ENCODE peak calls at places on chromosomes 5 and 9, in eight cellular contexts. Y is A549, Z is HCT116, A is GM12878, S is HepG2, W is endothelial cell of umbilical vein, Q is K562, U is SK-N-SH. V is an unnamed sample.

GRCh38 chr5:111232311-111233049 is 8.3 kb downstream of the CAMK4 start:
- DNase-seq in S (no peak), W (no peak), U (no peak), A (no peak), Z (no peak), Y (no peak), Q (no peak), V (no peak)

GRCh38 chr9:126791406-126792230 is 13.2 kb upstream of the ZBTB43 start:
- DNase-seq in Z (no peak), W (no peak), A (no peak), U (no peak), Y (peak), S (peak), Q (no peak), V (no peak)

GRCh38 chr5:141821430-141821925 is 56.7 kb downstream of the PCDH1 start:
- DNase-seq in Z (peak), S (no peak), W (peak), Y (peak), A (no peak), U (peak), Q (peak), V (peak)

GRCh38 chr9:134031071-134031470 is 5.8 kb downstream of the BRD3OS start:
- DNase-seq in S (no peak), Q (no peak), A (no peak), U (no peak), Z (no peak), W (no peak), Y (no peak), V (no peak)

GRCh38 chr9:31140316-31140715 is 1244.1 kb upstream of the ACO1 start:
- DNase-seq in S (peak), Q (no peak), Y (no peak), Z (peak), U (peak), A (no peak), W (no peak), V (peak)

GRCh38 chr5:40503438-40503837 is 176.3 kb upstream of the PTGER4 start:
- DNase-seq in Y (no peak), W (peak), U (no peak), Q (no peak), S (no peak), Z (no peak), A (no peak), V (no peak)

GRCh38 chr5:21681906-21682305 is 1171.2 kb downstream of the CDH12 start:
- DNase-seq in Q (no peak), Y (no peak), W (no peak), S (no peak), U (no peak), A (no peak), Z (no peak), V (no peak)

GRCh38 chr5:62828757-62829156 is 250.1 kb downstream of the LRRC70 start:
- DNase-seq in U (no peak), A (no peak), W (no peak), Q (no peak), S (no peak), Z (no peak), Y (no peak), V (no peak)

GRCh38 chr9:112029921-112030444 is 133.4 kb downstream of the UGCG start:
- DNase-seq in A (no peak), Y (peak), W (peak), Q (no peak), U (no peak), Z (no peak), S (peak), V (no peak)

GRCh38 chr9:90095682-90096081 is 490.9 kb downstream of the GADD45G start:
- DNase-seq in S (no peak), Z (no peak), A (no peak), W (no peak), Y (no peak), Q (no peak), U (peak), V (peak)

GRCh38 chr9:16057541-16057940 is 504.7 kb downstream of the CCDC171 start:
- DNase-seq in W (no peak), U (no peak), S (no peak), Y (no peak), Q (no peak), A (no peak), Z (no peak), V (no peak)

GRCh38 chr5:10654566-10654965 is 90.7 kb downstream of the ANKRD33B start:
- DNase-seq in S (no peak), A (no peak), W (no peak), U (no peak), Q (no peak), Y (no peak), Z (no peak), V (no peak)

GRCh38 chr5:10653751-10654400 is 90.0 kb downstream of the ANKRD33B start:
- DNase-seq in Y (no peak), Q (no peak), U (no peak), S (no peak), Z (no peak), A (no peak), W (no peak), V (no peak)

GRCh38 chr5:10656176-10656830 is 92.4 kb downstream of the ANKRD33B start:
- DNase-seq in W (no peak), A (no peak), Z (no peak), Q (no peak), U (no peak), S (no peak), Y (no peak), V (no peak)

GRCh38 chr5:10655686-10656075 is 91.8 kb downstream of the ANKRD33B start:
- DNase-seq in A (no peak), W (no peak), Y (no peak), Q (no peak), S (no peak), U (no peak), Z (no peak), V (no peak)

DNA sequence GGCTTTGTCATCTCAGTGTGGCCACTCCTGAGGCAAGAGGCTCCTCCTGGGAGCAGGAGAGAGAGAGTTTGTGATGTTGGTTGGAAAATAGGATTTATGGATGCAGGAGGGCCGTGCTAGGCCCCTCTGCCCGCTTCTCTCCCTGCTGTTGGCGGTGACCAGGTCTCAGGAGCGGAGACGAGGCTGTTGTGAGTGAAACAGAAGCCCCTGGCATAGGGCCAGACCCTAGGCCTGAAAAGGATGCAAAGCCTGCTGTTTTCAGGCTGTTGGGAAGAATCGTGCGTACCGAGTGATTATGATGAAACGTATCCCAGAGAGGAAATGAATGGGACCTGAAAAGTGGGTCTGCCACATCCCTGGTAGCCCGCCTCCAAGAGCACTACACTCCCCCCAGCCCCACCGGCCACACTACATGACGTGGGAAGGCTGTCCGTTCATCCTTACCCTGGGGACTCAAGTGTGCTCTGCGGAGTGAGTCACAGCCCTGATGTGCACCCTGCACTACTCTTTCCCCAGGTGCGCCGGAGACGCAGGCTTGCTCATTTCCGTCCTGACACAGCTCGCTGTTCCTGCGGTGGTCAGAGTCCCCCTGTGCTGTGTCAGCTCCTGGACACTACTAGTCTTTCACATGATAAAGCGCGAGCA is 91.3 kb downstream of the ANKRD33B start:
- DNase-seq in U (peak), W (no peak), Z (no peak), Q (no peak), Y (no peak), S (no peak), A (no peak), V (no peak)
- TF ChIP-seq CTCF in U (no peak), W (no peak), Z (no peak), Q (no peak), Y (no peak), S (no peak), A (no peak), V (no peak)

GRCh38 chr5:72402381-72402890 is 82.3 kb downstream of the PTCD2 start:
- DNase-seq in Y (peak), U (no peak), W (no peak), Z (no peak), S (no peak), A (no peak), Q (no peak), V (no peak)
- TF ChIP-seq MAX in Y (peak), U (no peak), W (no peak), Z (no peak), S (no peak), A (no peak), Q (no peak), V (no peak)

GRCh38 chr9:137457406-137458193 is 1.5 kb downstream of the NSMF start:
- DNase-seq in A (no peak), U (peak), Y (no peak), Q (no peak), S (no peak), W (no peak), Z (no peak), V (no peak)

GRCh38 chr9:137458194-137459146 is 664 bp downstream of the NSMF start:
- DNase-seq in Z (no peak), Y (no peak), W (no peak), S (no peak), U (peak), A (no peak), Q (no peak), V (peak)

GRCh38 chr9:137456061-137456863 is 2.9 kb downstream of the NSMF start:
- DNase-seq in U (no peak), S (no peak), Y (no peak), Q (no peak), Z (no peak), A (no peak), W (no peak), V (no peak)

GRCh38 chr9:137455361-137455991 is 3.7 kb downstream of the NSMF start:
- DNase-seq in S (no peak), A (no peak), Z (no peak), Y (no peak), Q (no peak), W (no peak), U (no peak), V (no peak)

DNA sequence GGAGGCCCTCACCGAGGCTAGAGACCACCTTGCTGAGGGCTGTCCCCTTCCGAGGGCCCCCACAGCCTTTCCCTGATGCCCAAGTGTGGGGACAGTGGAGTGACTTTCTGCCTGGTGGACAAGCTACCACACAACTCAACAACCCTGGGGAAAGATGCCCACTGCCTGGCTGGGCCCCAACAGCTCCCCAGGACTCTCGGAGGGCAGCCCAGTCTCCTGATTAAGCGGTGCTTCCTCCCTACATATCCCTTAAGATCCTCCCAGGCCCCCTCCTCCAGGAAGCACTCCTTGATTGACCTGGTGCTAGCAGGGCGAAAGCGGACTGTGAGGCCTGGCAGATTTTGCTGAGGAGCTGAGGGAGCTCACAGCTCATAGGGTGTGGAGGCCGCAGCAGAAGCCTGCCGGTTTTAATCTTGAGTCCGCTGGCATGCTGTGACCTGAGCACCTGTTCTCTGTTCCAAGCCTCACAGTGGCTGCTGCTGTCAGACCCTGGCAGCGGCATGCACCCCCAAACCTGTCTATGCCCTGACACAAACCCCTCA is 2.2 kb downstream of the NSMF start:
- DNase-seq in A (no peak), W (no peak), Q (no peak), Z (no peak), S (no peak), U (no peak), Y (no peak), V (no peak)
- H3K4me3 ChIP-seq in A (no peak), W (no peak), Q (no peak), Z (no peak), S (peak), U (no peak), Y (no peak), V (no peak)

GRCh38 chr5:37737326-37738056 is 102.3 kb downstream of the GDNF start:
- DNase-seq in S (no peak), Q (no peak), U (no peak), A (no peak), Y (no peak), W (peak), Z (no peak), V (no peak)
- TF ChIP-seq CTCF in S (no peak), Q (no peak), U (no peak), A (no peak), Y (no peak), W (no peak), Z (no peak), V (no peak)

DNA sequence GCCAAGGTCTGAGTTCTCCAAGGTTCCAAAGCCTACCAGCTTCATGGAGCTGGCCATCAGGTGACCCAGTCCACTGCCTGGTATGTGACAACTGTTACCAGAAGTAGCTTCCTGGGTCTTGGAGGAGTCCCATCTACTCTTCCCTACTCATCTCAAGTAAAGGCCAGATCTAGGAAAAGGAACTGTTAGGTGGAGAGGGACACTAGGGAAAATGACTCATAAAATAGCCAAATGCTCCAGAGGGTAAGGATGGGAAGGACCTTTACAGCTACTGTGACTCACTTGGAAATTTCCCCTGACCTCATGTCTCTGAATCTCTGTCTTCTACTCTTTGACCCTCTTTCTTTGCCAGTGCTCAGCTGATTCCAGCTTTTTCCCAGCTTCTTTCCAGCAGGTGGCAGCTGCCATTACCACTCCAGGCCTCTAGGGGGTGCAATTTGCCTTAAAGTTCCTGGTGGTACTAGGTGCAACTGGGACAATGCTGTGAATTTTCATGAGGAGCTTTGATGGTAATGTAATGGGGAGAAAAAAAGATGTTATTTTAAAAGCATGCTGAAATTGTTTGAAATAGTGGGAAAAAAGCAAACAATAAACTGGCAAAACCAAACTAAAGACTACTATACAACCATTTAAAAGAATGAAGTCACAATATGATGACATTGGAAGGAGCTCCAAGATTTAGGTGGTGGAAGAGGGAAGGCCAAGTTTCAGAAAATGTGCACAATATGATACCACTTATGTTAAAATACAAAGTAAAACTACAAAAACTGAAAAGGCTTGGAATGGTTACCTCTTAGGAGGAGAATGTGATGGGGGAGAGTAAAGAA is 27.1 kb upstream of the MYORG start:
- DNase-seq in W (peak), Y (peak), Q (peak), Z (peak), U (peak), A (no peak), S (peak), V (peak)
- TF ChIP-seq MAX in W (no peak), Y (no peak), Q (no peak), Z (no peak), U (no peak), A (no peak), S (no peak), V (peak)

V was measured in NB4.